ENCODE peak calls at places on chromosomes 7 and 10, in five cellular contexts. M is epithelial cell of esophagus; A is CD4-positive, alpha-beta T cell; Q is mesothelial cell of epicardium; O is dorsolateral prefrontal cortex. P is an unnamed sample.

GRCh38 chr10:109778993-109779392 is 144.3 kb downstream of the XPNPEP1 start:
- DNase-seq in M (no peak), A (no peak), Q (no peak), O (no peak), P (no peak)

GRCh38 chr7:106865130-106866115 is at the start of gene PIK3CG:
- DNase-seq in M (no peak), A (no peak), Q (no peak), O (no peak), P (no peak)

GRCh38 chr10:21292763-21293517 is 232.5 kb downstream of the SKIDA1 start:
- DNase-seq in M (peak; percentile 92), A (no peak), Q (peak; percentile 61), O (peak; percentile 43), P (no peak)

GRCh38 chr10:531541-531940 is 157.9 kb downstream of the DIP2C start:
- DNase-seq in M (no peak), A (no peak), Q (no peak), O (peak; percentile 35), P (no peak)

GRCh38 chr10:129741280-129741977 is 222.6 kb downstream of the EBF3 start:
- DNase-seq in M (no peak), A (no peak), Q (no peak), O (no peak), P (no peak)

GRCh38 chr10:90424730-90425129 is 433.1 kb downstream of the HTR7 start:
- DNase-seq in M (no peak), A (no peak), Q (no peak), O (no peak), P (no peak)

GRCh38 chr10:86813101-86813500 is 56.7 kb downstream of the BMPR1A start:
- DNase-seq in M (no peak), A (no peak), Q (no peak), O (no peak), P (no peak)

GRCh38 chr7:149664666-149665065 is 108.7 kb downstream of the ZNF467 start:
- DNase-seq in M (peak; percentile 47), A (no peak), Q (no peak), O (no peak), P (no peak)

GRCh38 chr10:100124097-100124496 is 42.4 kb upstream of the CPN1 start:
- DNase-seq in M (no peak), A (no peak), Q (no peak), O (no peak), P (no peak)

GRCh38 chr10:49736564-49737113 is 25.5 kb downstream of the OGDHL start:
- DNase-seq in M (no peak), A (no peak), Q (no peak), O (no peak), P (no peak)

GRCh38 chr10:126731613-126731995 is 61.1 kb upstream of the C10orf90 start:
- DNase-seq in M (no peak), A (no peak), Q (no peak), O (no peak), P (no peak)

GRCh38 chr7:2825595-2826227 is 18.4 kb downstream of the GNA12 start:
- DNase-seq in M (no peak), A (no peak), Q (no peak), O (no peak), P (no peak)

GRCh38 chr10:46527241-46527811 is 29.1 kb downstream of the GPRIN2 start:
- DNase-seq in M (no peak), A (no peak), Q (no peak), O (peak; percentile 42), P (peak; percentile 14)

GRCh38 chr7:74544706-74545469 is 91.2 kb downstream of the GTF2IRD1 start:
- DNase-seq in M (peak; percentile 46), A (no peak), Q (no peak), O (no peak), P (no peak)

GRCh38 chr7:159157714-159158113 is 13.0 kb upstream of the VIPR2 start:
- DNase-seq in M (no peak), A (no peak), Q (no peak), O (no peak), P (no peak)

GRCh38 chr7:140035400-140036223 is 27.1 kb downstream of the PARP12 start:
- DNase-seq in M (peak; percentile 85), A (no peak), Q (no peak), O (no peak), P (no peak)

GRCh38 chr7:26368542-26368941 is 76.9 kb downstream of the SNX10 start:
- DNase-seq in M (no peak), A (no peak), Q (no peak), O (no peak), P (no peak)
- TF ChIP-seq CTCF in M (no peak), A (no peak), Q (no peak), O (peak; percentile 43), P (no peak)

DNA sequence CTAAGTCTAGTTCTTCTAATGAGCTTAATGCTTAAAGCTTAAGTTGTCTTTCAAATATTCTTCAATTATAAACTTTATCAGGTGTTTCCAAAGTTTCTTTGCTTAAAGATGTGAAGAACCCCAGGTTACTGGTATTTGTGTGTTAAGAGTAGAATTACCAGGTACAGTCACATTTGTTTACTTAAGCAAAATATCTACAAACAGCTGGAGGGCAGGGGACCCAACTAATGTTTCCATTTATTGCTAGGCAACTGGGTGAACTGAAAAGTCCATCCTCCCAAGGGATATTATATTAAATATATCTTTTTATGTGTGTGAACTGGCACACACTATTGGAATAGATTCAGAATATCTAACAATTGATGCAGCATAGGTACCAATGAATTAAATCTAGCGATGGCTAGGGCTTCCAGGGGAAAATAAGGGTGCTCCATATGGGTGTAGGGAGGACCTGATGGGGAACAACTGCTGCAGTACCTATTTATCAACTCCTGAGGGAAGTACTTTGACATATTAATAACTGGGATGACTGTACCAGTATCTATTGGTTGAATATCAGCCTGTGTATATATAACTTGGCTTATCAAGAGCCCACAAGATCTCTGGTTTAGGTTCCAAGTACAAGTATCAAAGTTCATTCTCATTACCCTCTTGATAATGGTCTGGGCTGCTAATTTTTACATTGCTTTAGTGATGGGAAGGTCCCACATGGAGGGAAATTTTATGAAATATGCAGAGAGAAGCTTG is 10.3 kb upstream of the AGR3 start:
- DNase-seq in M (peak; percentile 30), A (no peak), Q (no peak), O (no peak), P (no peak)
- TF ChIP-seq CTCF in M (no peak), A (no peak), Q (no peak), O (no peak), P (no peak)

DNA sequence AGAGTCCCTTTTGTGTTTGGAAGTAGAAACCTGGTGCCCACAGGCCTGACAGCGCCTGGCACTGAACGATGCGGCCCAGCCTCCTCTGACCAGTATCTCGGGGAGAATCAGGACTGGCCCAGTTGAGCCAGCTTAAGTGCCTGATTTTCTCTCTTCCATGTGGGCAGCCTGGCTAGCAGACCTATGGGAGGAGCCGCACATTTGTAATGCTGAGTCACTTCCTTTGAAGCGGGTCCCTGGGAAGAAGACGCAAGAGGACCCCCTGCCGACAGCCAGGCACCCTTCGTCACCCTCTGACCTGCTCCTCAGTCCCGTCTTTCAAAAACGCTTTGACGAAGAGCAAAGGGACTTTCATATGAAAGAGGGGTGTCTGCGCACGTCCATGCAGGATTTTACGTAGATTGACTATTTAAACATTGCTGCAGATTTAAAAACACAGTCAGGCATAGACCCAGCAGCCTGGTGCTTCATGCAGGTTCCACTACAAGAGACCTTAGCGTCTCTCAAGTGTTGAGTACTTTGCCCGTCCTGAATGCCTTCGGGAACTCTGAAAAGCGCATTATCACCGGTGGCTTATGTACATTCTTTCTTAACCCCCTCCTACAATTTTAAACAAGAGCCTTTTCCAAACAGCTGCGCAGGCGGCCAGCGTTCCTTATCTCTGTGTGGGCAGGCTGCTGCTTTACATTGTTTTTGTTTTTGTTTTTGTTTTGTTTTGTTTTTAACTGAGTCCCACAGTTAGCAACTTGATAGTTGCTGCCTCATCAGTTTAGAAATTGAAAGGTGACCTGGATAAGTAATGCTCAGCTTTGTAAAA is 36.5 kb upstream of the AP5Z1 start:
- DNase-seq in M (peak; percentile 77), A (no peak), Q (no peak), O (no peak), P (no peak)
- TF ChIP-seq CTCF in M (no peak), A (no peak), Q (no peak), O (no peak), P (no peak)

DNA sequence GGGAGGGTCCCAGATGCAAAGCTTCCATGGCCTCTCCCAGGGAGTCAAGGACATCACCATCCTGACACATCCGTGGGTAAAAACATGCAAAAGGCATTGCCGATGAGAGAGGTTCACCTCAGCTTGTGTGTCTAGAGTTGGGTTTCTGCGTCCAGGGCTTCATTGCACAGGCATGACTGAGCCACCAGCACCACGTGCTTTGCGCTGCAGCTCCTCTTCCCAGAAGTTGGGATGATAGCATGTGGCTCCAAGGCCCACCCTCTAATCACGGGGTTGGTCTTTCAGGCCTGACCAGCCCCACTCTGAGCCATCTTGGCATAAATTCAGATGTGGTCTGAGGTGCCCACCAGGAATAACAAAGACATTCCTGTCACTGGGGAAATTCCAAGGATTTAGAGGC is 7.1 kb upstream of the RASGEF1A start:
- DNase-seq in M (no peak), A (no peak), Q (no peak), O (no peak), P (no peak)
- TF ChIP-seq CTCF in M (no peak), A (no peak), Q (no peak), O (no peak), P (no peak)

GRCh38 chr10:12975266-12975665 is 26.2 kb downstream of the CCDC3 start:
- DNase-seq in M (peak; percentile 62), A (no peak), Q (no peak), O (no peak), P (no peak)
- TF ChIP-seq CTCF in M (peak; percentile 61), A (no peak), Q (no peak), O (no peak), P (no peak)

DNA sequence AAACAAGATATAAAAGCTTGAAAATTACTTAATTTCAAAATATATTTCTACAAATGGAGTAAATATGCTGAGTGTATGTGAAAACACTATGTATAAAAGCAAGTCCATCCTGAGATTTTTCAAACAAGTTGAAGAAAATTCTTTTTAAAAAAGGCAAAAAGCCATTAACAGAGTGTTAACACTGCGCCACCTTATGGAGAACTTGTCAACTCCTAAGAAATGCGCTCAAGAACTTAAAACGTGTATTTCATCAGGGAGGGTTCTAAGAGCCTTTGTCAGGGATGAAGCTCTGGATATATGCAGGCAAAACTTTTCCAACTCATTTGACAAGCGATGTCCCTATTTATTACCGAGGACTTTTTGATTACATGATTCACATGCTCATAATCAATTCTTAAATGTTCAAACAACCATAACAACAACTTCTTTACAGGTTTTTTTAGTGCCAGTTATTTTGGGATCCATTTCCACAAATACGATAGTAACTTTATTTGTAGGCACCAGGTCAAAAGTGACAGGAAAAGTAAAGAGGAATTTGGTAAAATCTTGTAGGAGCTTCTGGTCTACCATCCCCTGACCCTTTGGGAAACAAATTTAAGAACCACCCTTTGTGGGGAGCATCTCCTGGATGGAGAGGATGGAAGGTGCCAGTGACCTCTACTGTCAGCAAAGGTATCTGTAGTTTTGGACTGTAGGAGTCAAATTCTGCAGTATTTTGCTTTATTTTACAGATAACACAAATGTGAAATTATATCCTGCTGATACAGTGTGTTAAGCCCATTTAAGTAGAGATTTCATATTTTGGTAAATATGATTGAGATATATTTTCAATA is 23.2 kb downstream of the CALCR start:
- DNase-seq in M (peak; percentile 62), A (no peak), Q (no peak), O (no peak), P (no peak)
- TF ChIP-seq CTCF in M (peak; percentile 62), A (no peak), Q (peak; percentile 54), O (peak; percentile 54), P (no peak)

P was measured in activated B cell treated with CpG ODN at 0.5 μM for 24 hours.